ENCODE peak calls at places on chromosomes 3 and 15, in seven cellular contexts. Q, B, G, W, L, T and Y are unnamed samples.

GRCh38 chr3:179739816-179740594 is 87.2 kb downstream of the USP13 start:
- DNase-seq in Q (no peak), B (no peak), G (no peak), W (no peak), L (no peak), T (no peak), Y (no peak)

GRCh38 chr3:142022381-142022780 is 127.0 kb downstream of the TFDP2 start:
- DNase-seq in Q (peak; percentile 35), B (no peak), G (no peak), W (no peak), L (peak; percentile 8), T (no peak), Y (no peak)

GRCh38 chr3:58536501-58537411 is at the start of gene ACOX2:
- DNase-seq in Q (no peak), B (peak; percentile 70), G (peak; percentile 64), W (no peak), L (no peak), T (peak; percentile 95), Y (peak; percentile 74)

GRCh38 chr15:31487811-31488436 is 161.3 kb downstream of the KLF13 start:
- DNase-seq in Q (no peak), B (peak; percentile 43), G (peak; percentile 46), W (no peak), L (peak; percentile 29), T (no peak), Y (no peak)

GRCh38 chr3:126127452-126127851 is 43.5 kb upstream of the SLC41A3 start:
- DNase-seq in Q (no peak), B (no peak), G (peak; percentile 23), W (peak; percentile 56), L (no peak), T (no peak), Y (peak; percentile 9)

GRCh38 chr15:36449084-36449661 is 130.3 kb upstream of the CDIN1 start:
- DNase-seq in Q (peak; percentile 66), B (no peak), G (no peak), W (no peak), L (peak; percentile 42), T (no peak), Y (no peak)

GRCh38 chr3:184781801-184782200 is 30.2 kb upstream of the VPS8 start:
- DNase-seq in Q (no peak), B (no peak), G (no peak), W (peak; percentile 13), L (no peak), T (no peak), Y (no peak)

GRCh38 chr3:16741103-16741758 is 136.0 kb upstream of the DAZL start:
- DNase-seq in Q (no peak), B (peak; percentile 60), G (no peak), W (no peak), L (no peak), T (no peak), Y (peak; percentile 55)

GRCh38 chr15:83114856-83115255 is 7.4 kb downstream of the TM6SF1 start:
- DNase-seq in Q (no peak), B (no peak), G (no peak), W (no peak), L (no peak), T (no peak), Y (no peak)

GRCh38 chr3:33115024-33115768 is 1.4 kb downstream of the CRTAP start:
- DNase-seq in Q (peak; percentile 52), B (peak; percentile 84), G (peak; percentile 84), W (peak; percentile 80), L (peak; percentile 71), T (peak; percentile 88), Y (peak; percentile 96)

GRCh38 chr3:88595025-88595424 is 445.3 kb downstream of the C3orf38 start:
- DNase-seq in Q (no peak), B (no peak), G (no peak), W (no peak), L (no peak), T (peak; percentile 33), Y (no peak)

DNA sequence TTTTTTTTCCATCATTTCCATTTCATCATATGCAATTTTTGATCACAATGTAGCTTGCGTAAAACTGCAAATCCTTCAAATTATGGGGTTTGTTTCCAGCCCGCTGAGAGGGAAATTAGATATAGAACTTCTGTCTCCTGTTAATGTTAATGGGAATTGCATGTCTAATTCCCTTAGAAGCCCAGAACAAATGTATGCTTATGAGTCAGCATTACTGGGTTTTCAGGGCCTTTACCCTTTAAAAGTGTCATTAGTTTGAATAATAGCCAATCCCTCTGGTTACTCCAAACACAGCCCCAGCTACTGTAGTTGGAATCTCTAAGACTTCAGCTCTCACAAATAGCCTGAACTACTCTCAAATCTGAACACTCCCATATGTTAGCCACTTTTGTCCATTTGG is 439.4 kb downstream of the C3orf38 start:
- DNase-seq in Q (no peak), B (no peak), G (no peak), W (no peak), L (no peak), T (no peak), Y (no peak)
- H3K27ac ChIP-seq in Q (no peak overlapping the region), B (no peak overlapping the region), G (no peak overlapping the region), W (no peak overlapping the region), L (no peak overlapping the region), T (no peak overlapping the region), Y (no peak overlapping the region)

DNA sequence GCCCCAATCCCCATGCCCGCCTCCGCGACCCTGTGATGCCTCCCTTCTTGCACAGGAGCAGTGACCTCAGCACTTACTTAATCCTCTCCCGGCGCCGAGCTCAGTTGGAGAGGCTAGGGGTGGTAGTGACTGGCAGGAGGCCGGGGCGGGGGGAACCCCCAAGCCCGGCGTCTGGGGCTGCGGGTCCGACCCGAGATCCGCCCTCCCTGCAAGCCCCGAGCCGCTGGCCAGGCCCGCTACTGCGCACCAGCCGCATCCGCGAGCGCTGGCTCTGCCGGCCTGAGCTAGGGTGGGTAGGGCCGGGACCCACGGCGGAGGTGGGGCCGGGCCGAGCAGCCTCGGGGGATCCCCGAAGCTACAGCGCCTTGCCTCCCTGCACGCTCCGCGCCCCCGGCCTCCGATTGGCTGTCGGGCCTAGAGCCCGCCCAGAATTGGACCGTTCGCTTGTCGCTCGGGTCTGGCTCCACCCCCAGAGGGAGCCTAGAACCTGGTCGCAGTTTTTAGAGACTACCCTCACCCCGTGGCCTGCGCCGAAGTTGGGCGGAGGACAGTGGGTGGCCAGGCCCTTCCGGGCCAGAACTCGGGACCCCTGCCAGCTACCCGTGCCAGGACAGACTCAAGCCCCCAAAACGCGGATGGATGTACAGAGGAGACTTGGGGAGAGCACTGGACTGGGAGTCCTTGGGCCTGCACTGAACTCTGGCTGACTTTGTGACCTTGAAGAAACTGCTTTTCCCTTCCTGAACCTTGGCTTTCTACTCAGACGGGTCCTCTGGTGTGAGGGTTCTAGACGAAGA is at the start of gene C3orf18:
- DNase-seq in Q (peak; percentile 95), B (peak; percentile 86), G (peak; percentile 97), W (peak; percentile 98), L (peak; percentile 71), T (peak; percentile 95), Y (peak; percentile 94)
- TF ChIP-seq POLR2A in Q (no peak), B (no peak), G (no peak), W (no peak), L (no peak), T (peak; percentile 63), Y (peak; percentile 26)

GRCh38 chr3:20046556-20046955 is 6.3 kb downstream of the KAT2B start:
- DNase-seq in Q (no peak), B (no peak), G (no peak), W (no peak), L (no peak), T (no peak), Y (no peak)

GRCh38 chr3:20043825-20044224 is 3.6 kb downstream of the KAT2B start:
- DNase-seq in Q (no peak), B (no peak), G (no peak), W (no peak), L (no peak), T (no peak), Y (no peak)

GRCh38 chr3:20047940-20048339 is 7.7 kb downstream of the KAT2B start:
- DNase-seq in Q (no peak), B (no peak), G (no peak), W (no peak), L (no peak), T (no peak), Y (no peak)

GRCh38 chr3:20049275-20049674 is 9.0 kb downstream of the KAT2B start:
- DNase-seq in Q (no peak), B (no peak), G (no peak), W (no peak), L (no peak), T (no peak), Y (no peak)

GRCh38 chr3:20047341-20047779 is 7.1 kb downstream of the KAT2B start:
- DNase-seq in Q (no peak), B (no peak), G (no peak), W (no peak), L (no peak), T (no peak), Y (no peak)
- H3K27ac ChIP-seq in Q (no peak overlapping the region), B (no peak overlapping the region), G (no peak overlapping the region), W (peak overlapping the region; percentile 72), L (no peak overlapping the region), T (peak overlapping the region; percentile 57), Y (no peak overlapping the region)

DNA sequence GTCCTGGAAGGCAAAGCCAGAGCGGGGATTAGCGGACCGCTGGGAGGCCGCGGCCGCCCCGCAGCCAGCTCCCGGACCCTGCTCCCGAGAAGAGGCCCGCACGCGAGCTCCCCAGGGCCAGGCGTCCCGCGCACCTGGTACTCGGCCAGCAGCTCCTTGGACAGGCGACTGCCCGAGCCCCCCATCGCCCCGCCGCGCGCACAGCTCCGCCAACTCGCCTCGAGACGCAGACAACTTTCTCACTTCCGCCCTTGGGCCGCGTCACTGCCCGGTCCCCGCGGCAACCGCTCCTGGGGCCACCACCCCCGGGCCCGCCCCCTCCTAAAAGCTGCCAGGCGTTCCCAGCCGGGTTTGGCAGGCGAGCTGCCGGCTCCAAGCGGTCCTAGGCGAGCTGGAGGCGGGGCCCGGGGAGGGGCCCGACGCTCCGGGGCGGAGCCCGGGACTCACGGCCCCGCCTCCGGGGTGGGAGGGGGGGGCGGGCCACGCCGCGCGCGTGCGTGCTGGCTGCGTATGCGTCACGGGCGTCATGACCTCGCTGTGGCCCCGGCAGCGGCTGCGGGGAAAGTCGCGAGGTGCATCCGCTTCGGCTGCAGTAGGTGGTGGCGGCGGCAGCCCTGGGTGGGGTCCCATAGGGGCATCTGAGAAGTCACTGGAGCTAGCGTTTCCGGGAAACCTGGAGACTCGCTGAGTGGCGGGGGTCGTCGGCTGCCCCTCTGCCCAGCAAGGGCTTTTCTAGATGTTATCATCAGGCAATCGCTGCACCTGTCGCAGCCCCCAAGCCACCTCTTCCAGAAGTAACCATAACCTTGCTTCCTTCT is at the start of the genes CIB1 and GDPGP1:
- DNase-seq in Q (peak; percentile 98), B (peak; percentile 95), G (peak; percentile 98), W (peak; percentile 100), L (peak; percentile 97), T (peak; percentile 98), Y (peak; percentile 98)
- TF ChIP-seq POLR2A in Q (peak; percentile 78), B (peak; percentile 85), G (peak; percentile 74), W (peak; percentile 52), L (peak; percentile 95), T (peak; percentile 85), Y (peak; percentile 87)

DNA sequence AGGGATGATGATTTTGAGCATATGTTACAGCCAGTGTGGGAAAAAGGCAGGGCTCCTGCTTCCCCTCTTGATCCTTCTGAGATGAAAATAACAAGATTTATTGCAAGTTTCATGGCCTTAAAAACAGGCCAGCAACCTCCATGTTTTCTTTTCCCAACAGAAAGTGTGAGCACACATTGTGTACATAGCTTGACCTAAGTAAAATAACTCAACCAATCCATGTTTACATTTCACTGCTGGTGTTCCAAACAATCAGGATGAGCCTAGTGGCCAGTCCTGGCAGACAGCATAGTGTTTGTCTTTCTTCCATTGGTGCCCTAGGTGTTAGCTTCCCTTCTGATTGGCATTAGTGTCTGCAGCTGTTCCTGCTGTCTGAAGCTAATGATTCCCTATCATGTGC is 847.7 kb downstream of the EPHA3 start:
- DNase-seq in Q (no peak), B (no peak), G (no peak), W (no peak), L (peak; percentile 2), T (no peak), Y (no peak)
- H3K27ac ChIP-seq in Q (no peak overlapping the region), B (no peak overlapping the region), G (no peak overlapping the region), W (no peak overlapping the region), L (no peak overlapping the region), T (no peak overlapping the region), Y (no peak overlapping the region)